ENCODE peak calls at places on chromosomes 13 and 19, in seven cellular contexts. Q, A, V, G, T, U and B are unnamed samples.

GRCh38 chr13:40672310-40673060 is 6.0 kb upstream of the FOXO1 start:
- DNase-seq in T (no peak), A (no peak), G (peak; percentile 53), U (no peak), V (peak; percentile 69), Q (no peak), B (peak; percentile 55)

GRCh38 chr13:83980322-83980721 is 98.0 kb upstream of the SLITRK1 start:
- DNase-seq in T (no peak), A (no peak), V (no peak), U (no peak), Q (no peak), G (no peak), B (no peak)

GRCh38 chr19:45442927-45443461 is 19.3 kb upstream of the ERCC1 start:
- DNase-seq in Q (peak; percentile 79), A (no peak), U (peak; percentile 55), V (peak; percentile 64), G (peak; percentile 63), T (no peak), B (no peak)

GRCh38 chr19:289651-290538 is 1.3 kb downstream of the PLPP2 start:
- DNase-seq in Q (no peak), G (peak; percentile 71), T (peak; percentile 82), A (peak; percentile 48), V (peak; percentile 58), U (no peak), B (peak; percentile 22)

GRCh38 chr13:41428155-41428554 is 29.2 kb upstream of the RGCC start:
- DNase-seq in T (no peak), A (no peak), U (peak; percentile 53), G (no peak), V (no peak), Q (no peak), B (no peak)

GRCh38 chr13:82412749-82413148 is 1469.5 kb downstream of the SLITRK1 start:
- DNase-seq in Q (no peak), G (no peak), V (no peak), T (no peak), U (no peak), A (no peak), B (no peak)

GRCh38 chr19:21115430-21115829 is 26.4 kb upstream of the ZNF431 start:
- DNase-seq in A (no peak), Q (no peak), U (no peak), G (no peak), V (no peak), T (no peak), B (no peak)

GRCh38 chr13:51770681-51771417 is 33.1 kb downstream of the DHRS12 start:
- DNase-seq in V (no peak), T (no peak), G (no peak), A (no peak), U (no peak), Q (no peak), B (no peak)

GRCh38 chr13:99154064-99154463 is 46.6 kb upstream of the UBAC2 start:
- DNase-seq in T (no peak), Q (no peak), G (no peak), A (no peak), V (no peak), U (no peak), B (no peak)

GRCh38 chr19:23525265-23525862 is 130.1 kb upstream of the ZNF91 start:
- DNase-seq in G (peak; percentile 45), T (peak; percentile 28), V (no peak), A (no peak), Q (no peak), U (no peak), B (no peak)

GRCh38 chr13:52159159-52159982 is at the start of gene NEK3:
- DNase-seq in T (peak; percentile 84), A (no peak), V (peak; percentile 74), G (peak; percentile 84), Q (peak; percentile 60), U (peak; percentile 84), B (peak; percentile 28)

GRCh38 chr19:8252922-8253589 is 43.9 kb downstream of the CERS4 start:
- DNase-seq in Q (peak; percentile 76), A (peak; percentile 26), V (peak; percentile 82), T (peak; percentile 87), G (peak; percentile 87), U (peak; percentile 92), B (peak; percentile 50)

GRCh38 chr13:100088282-100088647 is 628 bp upstream of the PCCA start:
- DNase-seq in G (no peak), Q (no peak), A (peak; percentile 3), V (no peak), T (no peak), U (peak; percentile 27), B (no peak)

GRCh38 chr13:81929988-81930387 is 1589.1 kb upstream of the SPRY2 start:
- DNase-seq in T (no peak), U (peak; percentile 61), G (peak; percentile 51), A (peak; percentile 24), Q (no peak), V (peak; percentile 5), B (peak; percentile 28)

GRCh38 chr19:18436651-18437478 is 1.1 kb downstream of the ISYNA1 start:
- DNase-seq in G (peak; percentile 92), A (peak; percentile 76), U (peak; percentile 92), Q (peak; percentile 57), V (peak; percentile 84), T (peak; percentile 85), B (no peak)

GRCh38 chr19:18649371-18650047 is 12.7 kb downstream of the KLHL26 start:
- DNase-seq in A (no peak), V (no peak), T (peak; percentile 57), Q (peak; percentile 86), G (peak; percentile 39), U (peak; percentile 46), B (peak; percentile 38)

DNA sequence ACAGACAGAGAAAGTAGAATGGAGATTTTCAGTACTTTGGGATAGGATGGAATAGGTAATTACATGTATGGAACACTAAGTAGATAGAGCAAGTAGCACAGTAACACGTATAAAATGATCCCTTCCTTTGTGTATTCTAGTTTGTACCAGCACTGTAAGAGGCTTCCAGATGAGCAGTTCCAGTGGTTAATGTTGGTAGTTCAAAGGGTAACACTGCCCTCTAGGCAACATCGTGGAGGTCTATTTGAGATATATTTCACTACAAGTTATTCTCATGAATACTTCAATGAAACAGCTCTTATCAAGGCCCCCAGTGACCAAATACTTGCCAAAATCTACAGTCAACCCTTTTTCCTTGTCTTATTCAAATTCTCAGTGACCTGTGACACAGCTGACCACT is 13.5 kb upstream of the ZNF563 start:
- DNase-seq in U (no peak), A (no peak), G (no peak), Q (no peak), V (peak; percentile 2), T (no peak), B (no peak)
- TF ChIP-seq CTCF in U (no peak), A (no peak), G (no peak), Q (no peak), V (no peak), T (no peak), B (no peak)

GRCh38 chr19:49362926-49363264 is 679 bp upstream of the TEAD2 start:
- DNase-seq in T (peak; percentile 59), A (no peak), V (no peak), G (peak; percentile 65), U (no peak), Q (peak; percentile 52), B (no peak)

GRCh38 chr19:49366110-49366509 is 2.4 kb downstream of the DKKL1 start:
- DNase-seq in Q (no peak), U (no peak), A (no peak), G (no peak), V (no peak), T (no peak), B (no peak)

GRCh38 chr19:49362048-49362925 is at the start of gene TEAD2:
- DNase-seq in G (peak; percentile 85), V (peak; percentile 38), U (peak; percentile 90), Q (peak; percentile 75), A (no peak), T (peak; percentile 79), B (no peak)

GRCh38 chr19:49361438-49362047 is 673 bp downstream of the TEAD2 start:
- DNase-seq in T (peak; percentile 87), G (peak; percentile 94), Q (peak; percentile 77), A (peak; percentile 39), U (peak; percentile 90), V (peak; percentile 70), B (peak; percentile 53)

DNA sequence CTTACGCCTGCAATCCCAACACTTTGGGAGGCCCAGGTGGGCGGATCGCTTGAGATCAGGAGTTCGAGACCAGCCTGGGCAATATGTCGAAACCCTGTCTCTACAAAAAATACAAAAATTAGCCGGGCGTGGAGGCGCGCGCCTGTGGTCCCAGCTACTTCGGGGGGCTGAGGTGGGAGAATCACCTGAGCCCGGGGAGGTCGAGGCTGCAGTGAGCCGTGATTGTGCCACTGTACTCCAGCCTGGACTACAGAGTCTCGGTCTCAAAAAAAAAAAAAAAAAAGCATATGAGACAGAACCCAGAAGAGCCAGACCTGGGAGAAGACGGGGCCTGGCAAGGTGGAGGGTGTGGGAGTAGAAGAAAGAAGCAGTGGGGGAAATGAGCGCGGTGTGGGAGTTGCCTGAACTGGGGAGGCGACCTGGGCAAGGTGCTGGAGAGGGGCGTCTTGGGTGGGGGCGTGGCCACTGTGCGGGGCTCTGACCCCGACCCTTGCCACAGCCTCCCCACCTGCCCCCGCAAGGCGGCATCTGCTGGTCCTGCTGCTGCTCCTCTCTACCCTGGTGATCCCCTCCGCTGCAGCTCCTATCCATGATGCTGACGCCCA is 508 bp downstream of the DKKL1 start:
- DNase-seq in V (no peak), G (no peak), A (no peak), U (no peak), T (peak; percentile 41), Q (no peak), B (no peak)
- H3K4me3 ChIP-seq in V (peak overlapping the region; percentile 36), G (peak overlapping the region; percentile 6), A (peak overlapping the region; percentile 35), U (peak overlapping the region; percentile 30), T (no peak overlapping the region), Q (peak overlapping the region; percentile 81), B (peak overlapping the region; percentile 17)

GRCh38 chr13:39051157-39051556 is 12.9 kb downstream of the NHLRC3 start:
- DNase-seq in U (peak; percentile 65), A (peak; percentile 30), T (no peak), V (peak; percentile 65), G (peak; percentile 43), Q (no peak), B (peak; percentile 36)
- TF ChIP-seq CTCF in U (peak; percentile 66), A (peak; percentile 59), T (no peak), V (peak; percentile 41), G (peak; percentile 58), Q (peak; percentile 43), B (peak; percentile 32)

GRCh38 chr19:31960474-31960873 is 384.9 kb upstream of the ZNF507 start:
- DNase-seq in U (no peak), Q (no peak), A (no peak), V (no peak), T (no peak), G (no peak), B (no peak)

GRCh38 chr19:31957711-31958110 is 387.7 kb upstream of the ZNF507 start:
- DNase-seq in T (no peak), V (no peak), Q (no peak), G (no peak), A (no peak), U (no peak), B (no peak)

GRCh38 chr19:31955884-31956283 is 389.5 kb upstream of the ZNF507 start:
- DNase-seq in U (no peak), G (no peak), V (no peak), T (no peak), Q (no peak), A (no peak), B (no peak)

GRCh38 chr19:31955061-31955460 is 390.3 kb upstream of the ZNF507 start:
- DNase-seq in Q (no peak), G (no peak), A (no peak), U (no peak), V (no peak), T (no peak), B (no peak)

DNA sequence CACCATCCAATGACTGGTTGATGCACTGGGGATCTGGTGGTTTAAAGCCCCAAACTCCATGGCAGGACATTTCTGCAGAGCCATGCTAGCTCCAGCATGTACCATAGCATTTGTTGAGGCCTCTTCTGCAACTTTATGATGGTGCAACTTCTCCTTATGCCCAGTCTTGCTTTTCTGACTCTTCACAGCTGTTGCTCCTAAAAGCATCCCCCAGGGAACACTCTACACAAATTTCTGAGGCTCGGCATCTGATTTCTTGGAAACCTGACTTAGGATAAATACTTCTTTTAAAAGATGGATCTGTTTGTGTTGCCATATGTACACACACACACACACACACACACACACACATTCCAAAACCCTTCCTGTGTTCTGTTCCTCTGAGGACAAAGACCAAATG is 388.6 kb upstream of the ZNF507 start:
- DNase-seq in V (no peak), Q (no peak), A (no peak), G (no peak), U (no peak), T (no peak), B (no peak)
- H3K4me3 ChIP-seq in V (no peak overlapping the region), Q (no peak overlapping the region), A (no peak overlapping the region), G (no peak overlapping the region), U (no peak overlapping the region), T (no peak overlapping the region), B (no peak overlapping the region)